ENCODE peak calls at places on chromosomes 16 and 17, in four cellular contexts. M is GM12878, D is K562, T is HepG2. G is an unnamed sample.

GRCh38 chr16:66273644-66274334 is 92.7 kb upstream of the CDH5 start:
- DNase-seq in M (no peak), D (no peak), T (no peak), G (peak)

GRCh38 chr17:8408371-8408770 is 10.7 kb upstream of the RNF222 start:
- DNase-seq in M (no peak), D (no peak), T (peak), G (no peak)

GRCh38 chr16:77794586-77794985 is 6.2 kb downstream of the VAT1L start:
- DNase-seq in M (no peak), D (no peak), T (no peak), G (no peak)

GRCh38 chr17:31318298-31319190 is 2.9 kb downstream of the EVI2A start:
- DNase-seq in M (peak), D (no peak), T (no peak), G (no peak)

GRCh38 chr16:48393843-48394703 is 8.9 kb upstream of the SIAH1 start:
- DNase-seq in M (no peak), D (no peak), T (no peak), G (no peak)

GRCh38 chr16:21033707-21034106 is 116.9 kb downstream of the DNAH3 start:
- DNase-seq in M (no peak), D (no peak), T (no peak), G (no peak)

GRCh38 chr17:58364270-58364942 is 12.4 kb upstream of the SUPT4H1 start:
- DNase-seq in M (no peak), D (peak), T (peak), G (no peak)

GRCh38 chr16:83706394-83706793 is 101.4 kb upstream of the HSBP1 start:
- DNase-seq in M (no peak), D (no peak), T (no peak), G (no peak)

GRCh38 chr16:29699324-29700219 is 20.6 kb downstream of the QPRT start:
- DNase-seq in M (no peak), D (peak), T (no peak), G (no peak)

GRCh38 chr17:68293490-68294195 is 2.3 kb downstream of the ARSG start:
- DNase-seq in M (no peak), D (no peak), T (no peak), G (no peak)

GRCh38 chr17:55441544-55441943 is 19.9 kb upstream of the MMD start:
- DNase-seq in M (no peak), D (no peak), T (no peak), G (no peak)

GRCh38 chr17:71585540-71585939 is 535.3 kb upstream of the SOX9 start:
- DNase-seq in M (no peak), D (no peak), T (no peak), G (no peak)

GRCh38 chr16:90081606-90081970 is 4.5 kb upstream of the PRDM7 start:
- DNase-seq in M (no peak), D (no peak), T (no peak), G (no peak)

GRCh38 chr17:34926661-34927060 is 34.6 kb downstream of the CCT6B start:
- DNase-seq in M (no peak), D (no peak), T (no peak), G (no peak)

GRCh38 chr16:4260360-4260759 is 12.5 kb downstream of the TFAP4 start:
- DNase-seq in M (no peak), D (no peak), T (no peak), G (no peak)

DNA sequence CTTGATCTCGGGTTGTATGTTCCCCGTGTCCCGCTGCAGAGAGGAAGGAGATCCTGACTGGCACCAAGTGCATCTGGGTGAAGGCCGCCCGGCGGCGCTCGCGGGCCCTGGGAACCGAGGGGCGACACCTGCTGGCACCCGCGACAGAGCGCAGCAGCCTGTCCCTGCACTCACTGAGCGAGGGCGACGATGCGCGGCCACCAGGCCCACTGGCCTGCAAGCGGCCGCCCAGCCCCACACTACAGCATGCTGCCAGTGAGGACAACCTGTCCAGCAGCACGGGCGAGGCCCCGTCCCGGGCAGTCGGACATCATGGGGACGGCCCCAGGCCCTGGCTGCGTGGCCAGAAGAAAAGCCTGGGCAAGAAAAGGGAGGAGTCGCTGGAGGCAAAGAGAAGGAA is 7.5 kb downstream of the BTBD17 start:
- DNase-seq in M (no peak), D (peak), T (peak), G (no peak)
- TF ChIP-seq CBX5 in M (no peak), D (no peak), T (no peak), G (no peak)

GRCh38 chr17:49209061-49209571 is 1.3 kb downstream of the GNGT2 start:
- DNase-seq in M (no peak), D (no peak), T (no peak), G (no peak)

GRCh38 chr17:49214665-49215360 is 4.3 kb downstream of the ABI3 start:
- DNase-seq in M (no peak), D (no peak), T (no peak), G (no peak)

GRCh38 chr17:49213399-49213798 is 2.9 kb downstream of the ABI3 start:
- DNase-seq in M (no peak), D (no peak), T (no peak), G (no peak)

GRCh38 chr17:49213803-49214202 is 3.3 kb downstream of the ABI3 start:
- DNase-seq in M (no peak), D (no peak), T (no peak), G (no peak)

GRCh38 chr17:49210158-49211029 is at the start of the genes ABI3 and GNGT2:
- DNase-seq in M (peak), D (no peak), T (no peak), G (peak)
- TF ChIP-seq CBX5 in M (no peak), D (no peak), T (no peak), G (no peak)

GRCh38 chr16:82630219-82630618 is 3.5 kb downstream of the CDH13 start:
- DNase-seq in M (no peak), D (no peak), T (no peak), G (no peak)

GRCh38 chr16:82627811-82628339 is 1.1 kb downstream of the CDH13 start:
- DNase-seq in M (no peak), D (no peak), T (no peak), G (no peak)

GRCh38 chr16:82630688-82631087 is 3.9 kb downstream of the CDH13 start:
- DNase-seq in M (no peak), D (no peak), T (no peak), G (no peak)

GRCh38 chr16:82628741-82629140 is 2.0 kb downstream of the CDH13 start:
- DNase-seq in M (no peak), D (no peak), T (no peak), G (no peak)

DNA sequence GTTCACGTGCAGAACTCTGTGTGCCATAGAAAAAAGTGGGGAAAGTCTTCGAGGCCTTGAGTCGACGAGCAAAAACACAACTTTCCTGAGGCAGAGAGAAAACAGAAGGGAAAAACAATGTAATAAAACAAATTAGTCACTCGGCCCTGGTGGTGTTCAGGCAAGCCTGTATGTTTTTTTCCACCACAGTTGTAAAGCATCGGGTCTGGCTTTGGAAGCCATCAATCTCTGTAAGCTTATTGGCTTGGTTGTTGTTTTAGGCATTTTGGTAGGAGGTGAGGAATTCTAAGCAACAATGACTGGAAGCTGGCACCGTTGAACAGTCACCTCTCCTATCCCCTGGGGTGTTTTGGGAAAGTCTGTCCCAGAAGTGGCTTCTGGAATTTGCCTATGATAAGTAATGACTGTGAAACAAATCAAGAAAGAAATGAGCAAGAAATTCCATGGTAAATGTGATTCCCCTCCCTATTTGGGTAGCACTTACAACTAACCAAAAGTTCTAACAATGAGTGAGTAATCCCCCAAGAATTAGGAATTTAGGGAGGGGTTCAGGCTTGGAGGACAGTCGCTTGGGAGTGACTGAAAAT is 2.8 kb downstream of the CDH13 start:
- DNase-seq in M (no peak), D (no peak), T (no peak), G (no peak)
- TF ChIP-seq CBX5 in M (no peak), D (no peak), T (no peak), G (no peak)

GRCh38 chr16:88468289-88469129 is 15.4 kb downstream of the ZFPM1 start:
- DNase-seq in M (no peak), D (peak), T (peak), G (peak)
- TF ChIP-seq CBX5 in M (no peak), D (no peak), T (no peak), G (no peak)

GRCh38 chr16:86882586-86883280 is 304.4 kb downstream of the FOXL1 start:
- DNase-seq in M (no peak), D (no peak), T (no peak), G (no peak)
- TF ChIP-seq CBX5 in M (no peak), D (no peak), T (no peak), G (no peak)

GRCh38 chr17:48259710-48260291 is 152.2 kb downstream of the SNX11 start:
- DNase-seq in M (no peak), D (peak), T (no peak), G (no peak)
- TF ChIP-seq CBX5 in M (no peak), D (no peak), T (no peak), G (no peak)

DNA sequence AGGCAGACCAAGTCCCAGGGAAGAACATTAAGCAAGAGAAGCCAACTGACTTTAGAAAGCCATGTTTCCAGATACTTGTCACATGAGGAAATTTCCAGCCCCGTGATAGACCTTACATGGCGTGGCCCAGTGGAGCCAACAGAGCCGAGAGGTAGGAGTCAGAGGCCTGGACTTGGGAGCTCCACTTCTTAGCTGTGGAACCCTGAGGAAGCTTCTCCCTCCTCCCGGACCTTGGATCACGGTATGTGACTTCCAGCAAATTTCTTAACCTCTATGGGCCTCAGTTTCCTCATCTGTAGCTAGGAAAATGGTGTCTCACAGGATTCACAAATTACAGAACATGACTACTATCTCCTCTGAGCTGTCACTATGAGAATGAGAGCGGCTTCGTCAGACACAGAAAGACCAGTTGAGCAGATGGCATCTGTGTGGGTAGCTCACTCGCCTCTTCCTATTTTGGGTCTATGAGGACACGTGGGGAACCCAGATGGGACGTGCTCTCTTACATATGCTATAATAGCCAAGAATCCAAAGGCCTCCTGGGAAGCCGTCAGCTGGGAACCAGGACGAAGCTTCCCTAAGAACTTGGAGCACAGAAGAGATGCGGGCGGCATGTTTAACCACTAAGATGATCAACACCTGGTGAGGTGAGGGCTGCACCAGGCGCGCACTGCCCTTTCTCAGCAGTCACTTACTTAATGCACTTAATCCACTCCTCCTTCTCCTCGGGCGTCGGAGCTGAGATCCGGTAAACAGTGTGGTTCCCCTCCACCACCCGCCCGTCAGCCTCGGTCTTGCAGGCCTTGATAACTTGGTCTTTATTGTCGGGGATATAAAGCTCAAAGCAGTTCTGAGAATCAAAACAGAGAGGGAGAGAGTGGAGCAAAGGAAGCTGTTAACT is 102.3 kb downstream of the CYTH1 start:
- DNase-seq in M (no peak), D (no peak), T (no peak), G (no peak)
- TF ChIP-seq CBX5 in M (no peak), D (no peak), T (no peak), G (no peak)

DNA sequence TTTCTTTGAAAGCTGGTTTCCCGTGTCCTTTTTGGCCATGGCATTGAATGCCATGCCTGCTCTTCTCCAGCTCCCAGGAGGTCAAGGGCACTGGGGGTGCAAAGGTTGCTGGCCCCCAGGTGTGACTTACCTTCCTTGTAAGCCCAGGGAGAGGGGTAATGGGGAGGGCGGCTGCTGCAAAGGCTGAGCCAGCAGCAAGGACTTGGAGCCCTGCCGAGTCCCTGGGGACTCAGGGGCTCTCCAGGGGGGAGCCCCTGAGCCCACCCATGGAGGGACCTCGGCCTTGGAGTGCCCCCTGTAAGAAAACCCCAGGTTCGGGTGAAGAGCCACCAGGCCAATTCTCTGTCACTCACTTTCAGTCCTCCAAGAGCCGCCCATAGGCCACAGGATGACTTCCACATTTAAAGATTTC is 5.9 kb upstream of the CCL22 start:
- DNase-seq in M (no peak), D (no peak), T (no peak), G (no peak)
- TF ChIP-seq CBX5 in M (no peak), D (no peak), T (no peak), G (no peak)

DNA sequence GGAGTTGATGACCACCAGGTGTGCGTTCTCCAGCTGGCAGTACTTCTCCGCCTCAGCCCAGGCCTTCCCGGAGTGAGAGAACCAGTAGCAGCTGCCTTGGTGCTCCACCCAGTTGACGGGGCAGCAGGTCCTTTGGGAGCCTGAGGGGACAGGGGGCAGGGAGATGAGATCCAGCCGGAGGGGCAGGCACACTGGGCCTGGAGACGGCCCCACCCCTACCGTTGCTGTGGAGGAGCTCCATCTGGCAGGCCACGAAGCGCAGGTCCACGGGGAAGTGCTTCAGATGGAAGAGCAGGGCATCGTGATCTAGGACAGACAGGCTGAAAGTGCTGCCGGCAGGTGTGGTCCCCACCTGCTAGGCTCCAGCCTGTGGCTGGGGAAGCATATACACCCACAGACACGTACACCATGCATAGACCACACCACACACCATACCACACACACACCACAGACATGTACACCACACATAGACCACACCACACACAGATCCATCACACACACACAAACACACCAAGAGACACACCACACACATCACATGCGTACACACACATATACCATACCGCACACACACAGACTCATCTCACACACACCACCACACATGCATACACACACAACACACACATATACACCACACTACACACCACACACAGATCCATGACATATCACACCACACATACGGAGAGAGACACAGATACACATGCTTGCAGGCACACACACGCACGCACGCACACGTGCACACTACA is 7.4 kb downstream of the ASGR2 start:
- DNase-seq in M (no peak), D (no peak), T (no peak), G (no peak)
- TF ChIP-seq CBX5 in M (no peak), D (no peak), T (no peak), G (no peak)